ENCODE peak calls at places on chromosomes 5 and 9, in five cellular contexts. W is SHP77 treated with DMSO at 0.1 percent for 48 hours; A is GM06990; F is fibroblast of the conjunctiva; I is stimulated activated CD8-positive, alpha-beta memory T cell treated with anti-CD3 and anti-CD28 coated beads, Interleukin-15, amount 100 ng/mL, for 1 hour. Z is an unnamed sample.

GRCh38 chr5:169701910-169702451 is 64.9 kb downstream of the DOCK2 start:
- DNase-seq in W (no peak), A (no peak), F (peak), I (no peak), Z (no peak)

GRCh38 chr9:91178281-91179236 is 183.2 kb downstream of the AUH start:
- DNase-seq in W (no peak), A (no peak), F (no peak), I (no peak), Z (no peak)

GRCh38 chr5:91293131-91293530 is 90.0 kb downstream of the ARRDC3 start:
- DNase-seq in W (no peak), A (no peak), F (no peak), I (no peak), Z (no peak)

GRCh38 chr5:3594514-3595101 is 1.0 kb upstream of the IRX1 start:
- DNase-seq in W (no peak), A (no peak), F (no peak), I (no peak), Z (no peak)

GRCh38 chr5:157303667-157304327 is 37.9 kb downstream of the CYFIP2 start:
- DNase-seq in W (no peak), A (no peak), F (no peak), I (no peak), Z (peak)

GRCh38 chr5:129899454-129899853 is 4.8 kb upstream of the CHSY3 start:
- DNase-seq in W (no peak), A (no peak), F (no peak), I (no peak), Z (no peak)

GRCh38 chr5:7927466-7928375 is 58.8 kb downstream of the MTRR start:
- DNase-seq in W (peak), A (peak), F (peak), I (no peak), Z (peak)

GRCh38 chr5:102856374-102856748 is 101.3 kb downstream of the PAM start:
- DNase-seq in W (no peak), A (no peak), F (peak), I (no peak), Z (no peak)

GRCh38 chr9:127396808-127397721 is at the start of gene SLC2A8:
- DNase-seq in W (peak), A (peak), F (peak), I (peak), Z (peak)

GRCh38 chr9:6501526-6502210 is 88.7 kb downstream of the UHRF2 start:
- DNase-seq in W (no peak), A (no peak), F (no peak), I (no peak), Z (no peak)

GRCh38 chr5:53249529-53249928 is 140.0 kb upstream of the MOCS2 start:
- DNase-seq in W (no peak), A (no peak), F (peak), I (no peak), Z (no peak)

GRCh38 chr9:70427161-70427945 is 12.9 kb upstream of the KLF9 start:
- DNase-seq in W (no peak), A (no peak), F (no peak), I (no peak), Z (no peak)

GRCh38 chr5:142677212-142677611 is 8.7 kb downstream of the FGF1 start:
- DNase-seq in W (no peak), A (no peak), F (no peak), I (no peak), Z (no peak)

GRCh38 chr5:128815201-128815600 is 150.1 kb upstream of the SLC27A6 start:
- DNase-seq in W (no peak), A (no peak), F (no peak), I (no peak), Z (no peak)

GRCh38 chr5:145708169-145708568 is 127.0 kb downstream of the PRELID2 start:
- DNase-seq in W (no peak), A (no peak), F (no peak), I (no peak), Z (no peak)

GRCh38 chr5:134438641-134439621 is 27.2 kb upstream of the CDKN2AIPNL start:
- DNase-seq in W (peak), A (no peak), F (peak), I (no peak), Z (peak)

GRCh38 chr5:132684922-132685720 is 11.3 kb downstream of the IL4 start:
- DNase-seq in W (no peak), A (no peak), F (no peak), I (no peak), Z (no peak)

GRCh38 chr5:8577792-8578191 is 708.8 kb downstream of the MTRR start:
- DNase-seq in W (no peak), A (peak), F (no peak), I (no peak), Z (no peak)

GRCh38 chr5:61409568-61409967 is 77.5 kb downstream of the ZSWIM6 start:
- DNase-seq in W (no peak), A (no peak), F (peak), I (no peak), Z (no peak)

GRCh38 chr5:154236-154635 is 37.1 kb upstream of the LRRC14B start:
- DNase-seq in W (no peak), A (no peak), F (no peak), I (no peak), Z (no peak)

GRCh38 chr5:150108711-150109605 is 22.6 kb upstream of the CSF1R start:
- DNase-seq in W (no peak), A (no peak), F (no peak), I (no peak), Z (no peak)

GRCh38 chr9:87880683-87881082 is 2.0 kb upstream of the SPATA31E1 start:
- DNase-seq in W (no peak), A (no peak), F (no peak), I (no peak), Z (no peak)

GRCh38 chr5:4584982-4585381 is 555.1 kb upstream of the ADAMTS16 start:
- DNase-seq in W (no peak), A (no peak), F (peak), I (no peak), Z (no peak)